ENCODE peak calls at places on chromosomes 13 and 19, in seven cellular contexts. A is kidney tubule cell; R is stimulated activated CD8-positive, alpha-beta memory T cell treated with anti-CD3 and anti-CD28 coated beads, Interleukin-7, amount 100 ng/mL, for 1 hour; W is GM23248; T is NT2/D1; B is AG10803; J is activated T-helper 1 cell treated with Interleukin-2 at 50 U/mL for 16 hours. N is an unnamed sample.
A peak's percentile ranks its signal among the peaks of the same experiment; 100 is the strongest.

GRCh38 chr13:43003010-43003409 is 11.0 kb upstream of the EPSTI1 start:
- DNase-seq in A (no peak), R (no peak), W (no peak), T (no peak), B (no peak), J (no peak), N (no peak)

GRCh38 chr13:32951580-32951979 is 64.6 kb upstream of the KL start:
- DNase-seq in A (no peak), R (no peak), W (no peak), T (no peak), B (no peak), J (no peak), N (no peak)

GRCh38 chr19:4234142-4234861 is 5.0 kb downstream of the EBI3 start:
- DNase-seq in A (no peak), R (no peak), W (no peak), T (no peak), B (no peak), J (no peak), N (no peak)

GRCh38 chr19:41990028-41990427 is 4.0 kb downstream of the ATP1A3 start:
- DNase-seq in A (no peak), R (no peak), W (no peak), T (no peak), B (no peak), J (no peak), N (no peak)

GRCh38 chr13:111398196-111398595 is 77.8 kb downstream of the TEX29 start:
- DNase-seq in A (no peak), R (no peak), W (no peak), T (no peak), B (no peak), J (no peak), N (no peak)

GRCh38 chr13:66266348-66266747 is 963.8 kb downstream of the PCDH9 start:
- DNase-seq in A (no peak), R (no peak), W (no peak), T (no peak), B (no peak), J (no peak), N (no peak)

GRCh38 chr13:45718063-45718462 is 15.9 kb downstream of the CBY2 start:
- DNase-seq in A (peak; percentile 27), R (no peak), W (peak; percentile 64), T (no peak), B (peak; percentile 5), J (no peak), N (peak; percentile 30)

GRCh38 chr13:68110178-68110768 is 880.1 kb upstream of the PCDH9 start:
- DNase-seq in A (no peak), R (no peak), W (no peak), T (no peak), B (no peak), J (no peak), N (no peak)

GRCh38 chr13:105972811-105973590 is 562.5 kb downstream of the EFNB2 start:
- DNase-seq in A (peak; percentile 39), R (no peak), W (no peak), T (no peak), B (peak; percentile 17), J (no peak), N (no peak)

GRCh38 chr13:110230661-110231347 is 76.2 kb downstream of the COL4A1 start:
- DNase-seq in A (peak; percentile 37), R (no peak), W (no peak), T (no peak), B (no peak), J (no peak), N (no peak)

GRCh38 chr19:39046037-39046821 is 13.9 kb upstream of the FBXO27 start:
- DNase-seq in A (peak; percentile 80), R (no peak), W (no peak), T (no peak), B (no peak), J (no peak), N (no peak)

GRCh38 chr13:80630685-80631121 is 289.8 kb upstream of the SPRY2 start:
- DNase-seq in A (no peak), R (no peak), W (no peak), T (no peak), B (no peak), J (no peak), N (no peak)

GRCh38 chr13:109918179-109918651 is 131.8 kb upstream of the IRS2 start:
- DNase-seq in A (peak; percentile 44), R (no peak), W (peak; percentile 53), T (no peak), B (peak; percentile 46), J (no peak), N (no peak)

GRCh38 chr19:14138576-14139265 is 2.3 kb upstream of the ASF1B start:
- DNase-seq in A (peak; percentile 22), R (no peak), W (peak; percentile 39), T (no peak), B (no peak), J (no peak), N (no peak)

GRCh38 chr13:99150575-99151370 is 49.9 kb upstream of the UBAC2 start:
- DNase-seq in A (peak; percentile 40), R (no peak), W (peak; percentile 88), T (no peak), B (peak; percentile 87), J (no peak), N (no peak)

GRCh38 chr19:47176627-47177090 is 46.0 kb downstream of the SAE1 start:
- DNase-seq in A (no peak), R (no peak), W (peak; percentile 94), T (no peak), B (peak; percentile 95), J (peak; percentile 14), N (no peak)

GRCh38 chr19:57389194-57389729 is 392 bp upstream of the ZNF548 start:
- DNase-seq in A (no peak), R (no peak), W (no peak), T (no peak), B (no peak), J (no peak), N (no peak)

GRCh38 chr19:19451429-19452240 is 46.2 kb downstream of the GATAD2A start:
- DNase-seq in A (no peak), R (no peak), W (no peak), T (no peak), B (peak; percentile 17), J (no peak), N (no peak)

GRCh38 chr13:20891768-20892167 is 10.8 kb downstream of the XPO4 start:
- DNase-seq in A (no peak), R (no peak), W (no peak), T (no peak), B (no peak), J (no peak), N (no peak)

GRCh38 chr19:49512970-49513745 is 697 bp downstream of the FCGRT start:
- DNase-seq in A (peak; percentile 20), R (no peak), W (peak; percentile 47), T (no peak), B (no peak), J (no peak), N (no peak)

GRCh38 chr19:14147797-14148605 is 11.6 kb upstream of the ASF1B start:
- DNase-seq in A (peak; percentile 59), R (no peak), W (peak; percentile 84), T (peak; percentile 28), B (peak; percentile 64), J (peak; percentile 33), N (peak; percentile 23)

GRCh38 chr19:35449347-35450043 is 1.4 kb downstream of the FFAR2 start:
- DNase-seq in A (peak; percentile 37), R (no peak), W (no peak), T (no peak), B (no peak), J (no peak), N (no peak)

GRCh38 chr13:27954406-27954851 is 14.7 kb downstream of the CDX2 start:
- DNase-seq in A (peak; percentile 48), R (no peak), W (peak; percentile 51), T (no peak), B (peak; percentile 31), J (no peak), N (no peak)

GRCh38 chr13:40444241-40444640 is 222.2 kb downstream of the FOXO1 start:
- DNase-seq in A (no peak), R (no peak), W (no peak), T (no peak), B (no peak), J (no peak), N (no peak)

GRCh38 chr13:77168232-77168631 is 141.3 kb upstream of the FBXL3 start:
- DNase-seq in A (no peak), R (no peak), W (no peak), T (no peak), B (no peak), J (no peak), N (no peak)

GRCh38 chr19:48210005-48210404 is 39.5 kb downstream of the ZSWIM9 start:
- DNase-seq in A (no peak), R (no peak), W (no peak), T (no peak), B (no peak), J (no peak), N (no peak)

GRCh38 chr13:112711528-112712265 is 21.9 kb downstream of the ATP11A start:
- DNase-seq in A (peak; percentile 96), R (no peak), W (peak; percentile 98), T (peak; percentile 96), B (peak; percentile 98), J (no peak), N (peak; percentile 92)

GRCh38 chr13:90427322-90428272 is 919.9 kb upstream of the MIR17HG start:
- DNase-seq in A (no peak), R (no peak), W (no peak), T (no peak), B (no peak), J (no peak), N (no peak)

N was measured in iPS DF 19.7.